ENCODE peak calls at places on chromosomes 13 and 19, in five cellular contexts. G is pancreas, J is ovary, O is uterus, H is spleen. A is an unnamed sample.

GRCh38 chr13:98606296-98606695 is 29.4 kb upstream of the STK24 start:
- DNase-seq in J (no peak), O (no peak), G (no peak), H (no peak), A (no peak)

GRCh38 chr19:11199517-11199916 is 2.2 kb upstream of the KANK2 start:
- DNase-seq in H (no peak), O (no peak), J (no peak), G (no peak), A (no peak)

GRCh38 chr19:54707932-54708331 is 16.3 kb upstream of the KIR3DL3 start:
- DNase-seq in J (no peak), O (no peak), G (no peak), H (peak), A (no peak)

GRCh38 chr19:54415208-54415900 is at the start of gene TTYH1:
- DNase-seq in J (no peak), O (no peak), G (peak), H (no peak), A (no peak)

GRCh38 chr13:34257980-34258379 is 440.0 kb downstream of the RFC3 start:
- DNase-seq in G (no peak), H (no peak), O (no peak), J (no peak), A (no peak)

GRCh38 chr13:60397693-60398437 is 845 bp downstream of the TDRD3 start:
- DNase-seq in O (peak), J (peak), H (peak), G (peak), A (peak)

GRCh38 chr13:113973218-113974164 is at the start of gene C13orf46:
- DNase-seq in O (no peak), G (no peak), H (peak), J (no peak), A (no peak)

GRCh38 chr19:50516456-50516855 is 2.7 kb upstream of the ASPDH start:
- DNase-seq in H (peak), J (no peak), G (no peak), O (no peak), A (no peak)

GRCh38 chr19:36093146-36093662 is 17.7 kb upstream of the OVOL3 start:
- DNase-seq in G (no peak), J (no peak), H (no peak), O (no peak), A (no peak)

GRCh38 chr19:7168941-7169340 is 99.4 kb downstream of the ZNF557 start:
- DNase-seq in H (no peak), G (no peak), J (no peak), O (no peak), A (no peak)

GRCh38 chr13:49497272-49497671 is 1.5 kb downstream of the PHF11 start:
- DNase-seq in G (no peak), H (no peak), J (no peak), O (no peak), A (no peak)

GRCh38 chr19:31338069-31338767 is 11.0 kb downstream of the TSHZ3 start:
- DNase-seq in O (peak), J (peak), G (no peak), H (no peak), A (peak)

GRCh38 chr13:41648314-41648935 is 191.1 kb downstream of the RGCC start:
- DNase-seq in H (no peak), G (no peak), O (no peak), J (no peak), A (peak)

GRCh38 chr13:86826232-86826631 is 844.9 kb upstream of the SLITRK5 start:
- DNase-seq in G (no peak), J (no peak), O (no peak), H (no peak), A (no peak)

GRCh38 chr19:19595171-19595701 is 23.3 kb downstream of the PBX4 start:
- DNase-seq in O (no peak), H (no peak), G (no peak), J (no peak), A (peak)

GRCh38 chr19:16316506-16316882 is 8.1 kb upstream of the KLF2 start:
- DNase-seq in G (no peak), H (no peak), O (no peak), J (no peak), A (no peak)

GRCh38 chr19:2701361-2702169 is 929 bp downstream of the GNG7 start:
- DNase-seq in G (no peak), H (no peak), J (no peak), O (no peak), A (no peak)
- TF ChIP-seq CTCF in G (no peak), H (no peak), J (no peak), O (no peak), A (no peak)

GRCh38 chr13:97234236-97234635 is 12.1 kb downstream of the MBNL2 start:
- DNase-seq in G (no peak), O (no peak), J (no peak), H (no peak), A (no peak)

GRCh38 chr13:97234742-97235141 is 12.6 kb downstream of the MBNL2 start:
- DNase-seq in H (no peak), O (no peak), G (no peak), J (no peak), A (no peak)

GRCh38 chr13:97233499-97233898 is 11.4 kb downstream of the MBNL2 start:
- DNase-seq in J (no peak), G (no peak), H (no peak), O (no peak), A (no peak)

GRCh38 chr13:97237388-97237787 is 15.3 kb downstream of the MBNL2 start:
- DNase-seq in H (no peak), G (no peak), J (no peak), O (no peak), A (no peak)

DNA sequence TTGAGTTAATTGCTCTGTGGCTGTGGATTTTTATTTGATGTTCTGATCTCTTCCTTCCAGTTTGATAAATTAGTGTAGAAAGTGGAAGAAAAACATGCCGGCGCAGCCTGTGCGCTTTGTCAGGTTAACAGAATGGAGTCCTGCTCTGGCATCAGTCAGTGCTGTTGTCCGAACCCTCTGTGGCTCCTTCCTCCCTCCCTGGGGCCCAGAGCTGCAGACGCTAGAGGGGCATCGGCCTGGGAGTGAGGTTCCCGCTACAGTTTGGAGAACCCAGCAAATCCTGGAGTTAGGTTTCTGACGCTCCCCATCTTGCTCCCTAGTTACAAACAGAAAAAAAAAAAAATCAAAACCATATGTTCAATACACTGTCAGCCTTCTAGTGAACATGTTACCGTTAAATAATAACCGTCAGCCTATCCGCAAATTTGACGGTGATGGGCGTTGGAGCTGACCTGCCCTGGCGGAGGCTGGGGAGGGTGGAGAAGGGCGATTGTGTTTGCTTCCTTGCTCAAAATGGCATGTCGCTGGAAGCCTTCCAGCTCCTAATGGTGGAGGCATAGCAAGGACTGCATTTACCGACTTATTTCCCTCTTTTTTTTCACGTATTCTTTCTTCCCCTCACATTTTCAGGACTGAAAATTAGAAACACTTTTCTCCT is 13.5 kb downstream of the MBNL2 start:
- DNase-seq in G (no peak), J (no peak), H (no peak), O (no peak), A (no peak)
- H3K4me3 ChIP-seq in G (no peak), J (no peak), H (no peak), O (peak), A (no peak)

DNA sequence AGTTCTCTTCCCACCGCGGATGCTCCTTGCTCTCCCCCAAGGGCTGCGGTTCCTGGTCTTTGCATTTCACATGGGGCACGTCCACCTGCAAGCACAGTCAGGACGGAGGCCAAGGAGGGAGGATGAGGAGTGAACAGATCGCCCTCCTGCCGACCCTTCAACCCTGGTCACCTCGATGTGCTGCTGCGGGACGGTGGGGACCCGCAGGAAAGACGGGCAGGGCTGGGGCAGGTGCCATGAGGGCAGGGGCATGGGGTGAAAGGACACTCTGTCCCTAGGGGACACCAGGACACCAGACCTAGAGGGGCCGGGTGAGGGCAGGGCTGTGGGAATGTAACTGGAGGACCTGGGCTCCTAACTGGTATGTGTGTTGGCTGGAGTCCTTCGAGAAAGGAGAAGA is 840 bp downstream of the SYCE2 start:
- DNase-seq in H (no peak), G (no peak), O (no peak), J (no peak), A (no peak)
- TF ChIP-seq CTCF in H (no peak), G (no peak), O (no peak), J (no peak), A (no peak)

GRCh38 chr13:55087085-55087484 is 2053.6 kb upstream of the PRR20A start:
- DNase-seq in G (no peak), O (no peak), J (no peak), H (no peak), A (no peak)
- H3K4me3 ChIP-seq in G (no peak), O (no peak), J (no peak), H (no peak), A (no peak)

GRCh38 chr19:45515081-45515624 is 7.9 kb downstream of the VASP start:
- DNase-seq in O (no peak), G (no peak), J (no peak), H (peak), A (no peak)

GRCh38 chr19:45517238-45517637 is 10.0 kb downstream of the VASP start:
- DNase-seq in H (no peak), O (no peak), J (no peak), G (no peak), A (no peak)

GRCh38 chr19:45515807-45516401 is 8.6 kb downstream of the VASP start:
- DNase-seq in H (no peak), G (no peak), J (no peak), O (no peak), A (no peak)

GRCh38 chr19:45512881-45513483 is 5.7 kb downstream of the VASP start:
- DNase-seq in G (no peak), H (no peak), J (no peak), O (no peak), A (no peak)

GRCh38 chr19:45514376-45515051 is 7.2 kb downstream of the VASP start:
- DNase-seq in J (no peak), G (peak), O (no peak), H (no peak), A (no peak)
- TF ChIP-seq CTCF in J (no peak), G (no peak), O (no peak), H (no peak), A (no peak)

DNA sequence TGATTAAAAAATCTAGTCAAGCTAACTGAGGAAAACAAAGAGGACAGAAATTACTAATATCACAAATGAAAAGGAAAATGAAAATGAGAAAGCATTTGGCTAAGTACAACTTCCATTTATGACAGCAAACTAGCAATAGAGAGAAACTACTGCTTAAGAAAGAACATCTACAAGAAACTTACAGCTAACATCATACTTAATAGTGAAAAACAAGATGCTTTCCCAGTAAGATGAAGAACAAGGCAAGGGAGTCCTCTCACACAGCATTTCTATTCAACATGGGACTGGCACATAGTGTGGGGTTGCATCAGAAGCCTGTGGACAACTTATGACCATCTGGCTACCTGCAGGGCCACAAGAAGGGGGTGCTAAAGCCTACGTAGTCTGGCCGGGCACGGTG is 39.3 kb downstream of the ZNF44 start:
- DNase-seq in H (no peak), O (no peak), J (no peak), G (no peak), A (no peak)
- H3K4me3 ChIP-seq in H (no peak), O (no peak), J (no peak), G (no peak), A (no peak)

GRCh38 chr13:40505196-40505595 is 161.2 kb downstream of the FOXO1 start:
- DNase-seq in G (no peak), O (no peak), H (no peak), J (no peak), A (no peak)
- TF ChIP-seq CTCF in G (no peak), O (no peak), H (no peak), J (no peak), A (no peak)

GRCh38 chr19:48746738-48747575 is at the start of gene IZUMO1:
- DNase-seq in O (peak), G (peak), J (peak), H (peak), A (peak)
- H3K4me3 ChIP-seq in O (no peak), G (peak), J (peak), H (peak), A (peak)

GRCh38 chr19:33277434-33277833 is 24.9 kb downstream of the CEBPA start:
- DNase-seq in H (peak), G (no peak), O (no peak), J (no peak), A (no peak)

GRCh38 chr19:33275559-33275932 is 26.8 kb downstream of the CEBPA start:
- DNase-seq in H (peak), J (no peak), G (no peak), O (no peak), A (no peak)

GRCh38 chr19:33274663-33275558 is 27.4 kb downstream of the CEBPA start:
- DNase-seq in G (no peak), H (peak), J (no peak), O (no peak), A (no peak)

GRCh38 chr19:33278023-33278402 is 24.3 kb downstream of the CEBPA start:
- DNase-seq in H (peak), O (no peak), G (no peak), J (no peak), A (no peak)

DNA sequence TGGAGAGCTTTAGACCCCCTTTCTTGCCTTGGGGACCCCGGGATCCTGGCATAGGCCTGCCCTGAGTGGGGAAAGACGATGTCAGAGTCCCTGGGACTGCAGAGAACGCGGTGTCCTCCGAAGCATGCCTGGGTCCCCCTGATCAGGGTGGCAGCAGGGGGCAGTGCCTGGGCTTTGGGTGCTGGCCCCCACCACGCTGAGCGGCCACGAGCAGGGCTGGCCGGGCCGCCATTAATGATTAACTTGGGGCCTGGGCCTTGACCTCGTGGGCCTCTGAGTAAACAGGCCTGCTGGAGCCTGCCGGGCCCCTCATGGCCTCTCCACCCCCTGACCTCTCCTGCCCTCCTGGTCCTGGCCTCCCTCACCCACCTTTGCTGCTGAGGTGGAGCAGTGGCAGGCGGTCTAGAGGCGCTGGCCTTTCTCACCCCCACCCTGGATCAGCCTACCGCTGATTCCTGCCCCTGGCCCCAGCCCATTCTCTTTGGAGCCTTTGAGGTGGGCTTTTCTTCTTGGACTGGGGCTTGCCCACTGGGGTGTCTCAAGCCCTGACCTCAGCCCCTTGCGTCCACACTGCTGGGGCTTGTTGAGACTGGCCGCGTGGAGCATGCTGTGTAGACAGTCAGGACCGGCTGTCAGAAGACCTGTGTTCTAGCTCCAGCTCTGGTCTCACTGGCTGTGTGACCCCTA is 26.3 kb downstream of the CEBPA start:
- DNase-seq in G (no peak), O (no peak), H (peak), J (no peak), A (no peak)
- TF ChIP-seq CTCF in G (no peak), O (no peak), H (no peak), J (no peak), A (no peak)

A was measured in choroid plexus epithelial cell.